ENCODE peak calls at places on chromosomes 13 and 19, in four cellular contexts. A is left lung, B is GM10248, S is psoas muscle. O is an unnamed sample.

GRCh38 chr19:1871630-1872029 is 8.3 kb upstream of the KLF16 start:
- DNase-seq in A (no peak), B (no peak), S (no peak), O (no peak)

GRCh38 chr13:103568314-103568713 is 502.1 kb upstream of the SLC10A2 start:
- DNase-seq in B (no peak), A (no peak), S (no peak), O (no peak)

GRCh38 chr13:33497146-33497845 is 211.7 kb upstream of the STARD13 start:
- DNase-seq in B (no peak), S (no peak), A (no peak), O (no peak)

GRCh38 chr13:110236831-110237261 is 70.1 kb downstream of the COL4A1 start:
- DNase-seq in S (peak), A (no peak), B (no peak), O (no peak)

GRCh38 chr19:36051236-36051635 is 2.8 kb downstream of the THAP8 start:
- DNase-seq in B (no peak), S (no peak), A (no peak), O (no peak)

GRCh38 chr19:4208385-4209094 is 20.8 kb upstream of the EBI3 start:
- DNase-seq in S (no peak), B (peak), A (no peak), O (peak)

GRCh38 chr13:101576452-101576851 is 124.0 kb downstream of the ITGBL1 start:
- DNase-seq in B (no peak), A (no peak), S (no peak), O (no peak)

GRCh38 chr19:488505-489417 is 7.5 kb upstream of the MADCAM1 start:
- DNase-seq in A (peak), B (peak), S (peak), O (peak)

GRCh38 chr13:29909975-29910674 is 59.7 kb upstream of the UBL3 start:
- DNase-seq in B (no peak), A (no peak), S (no peak), O (no peak)

GRCh38 chr19:19120308-19121156 is 17.7 kb downstream of the TMEM161A start:
- DNase-seq in B (peak), A (no peak), S (peak), O (no peak)

GRCh38 chr13:34124912-34125311 is 307.0 kb downstream of the RFC3 start:
- DNase-seq in B (no peak), S (no peak), A (no peak), O (no peak)

GRCh38 chr19:15506074-15506565 is 2.2 kb upstream of the CYP4F22 start:
- DNase-seq in B (no peak), S (no peak), A (no peak), O (no peak)

GRCh38 chr19:15507068-15508034 is 974 bp upstream of the CYP4F22 start:
- DNase-seq in A (no peak), S (no peak), B (no peak), O (no peak)

GRCh38 chr19:15516363-15516762 is 8.0 kb downstream of the CYP4F22 start:
- DNase-seq in A (no peak), S (no peak), B (no peak), O (no peak)

GRCh38 chr19:15508035-15508710 is at the start of gene CYP4F22:
- DNase-seq in A (no peak), B (no peak), S (no peak), O (no peak)

DNA sequence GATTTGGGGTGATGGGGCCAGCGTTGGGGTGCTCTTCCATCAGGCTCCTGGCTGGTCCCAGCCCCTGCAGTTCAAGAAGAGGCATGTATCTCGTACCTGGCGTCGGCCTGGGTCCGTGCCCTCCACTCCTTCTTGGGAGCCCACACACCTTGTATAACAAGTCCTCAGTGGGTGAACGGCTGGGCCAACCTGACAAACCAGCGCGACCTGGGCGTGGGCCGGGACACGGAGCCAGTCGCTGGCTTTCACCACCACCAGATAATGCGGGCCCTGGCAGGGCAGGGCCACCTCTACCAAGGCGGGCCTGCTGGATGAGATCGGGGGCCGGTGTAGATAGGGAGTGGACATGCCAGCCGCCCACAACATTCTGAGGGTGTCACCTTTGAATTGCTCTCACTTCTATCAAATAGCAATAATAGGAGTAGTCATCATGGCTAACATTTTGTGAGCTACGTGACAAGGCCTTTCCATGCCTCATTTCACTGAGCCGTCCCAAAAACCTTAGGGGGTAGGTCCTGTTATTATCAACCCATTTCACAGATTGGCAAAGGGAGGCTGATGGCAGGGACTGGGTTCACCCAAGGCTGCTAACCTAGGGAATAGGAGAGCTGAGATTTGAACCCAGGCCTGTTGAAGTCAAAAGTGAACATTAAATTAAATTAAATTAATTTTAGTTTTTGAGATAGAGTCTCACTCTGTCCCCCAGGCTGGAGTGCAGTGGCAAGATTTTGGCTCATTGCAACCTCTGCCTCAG is 3.5 kb downstream of the CYP4F22 start:
- DNase-seq in B (no peak), A (no peak), S (no peak), O (no peak)
- TF ChIP-seq CTCF in B (no peak), A (no peak), S (no peak), O (no peak)

GRCh38 chr19:30215248-30215647 is 156.9 kb upstream of the ZNF536 start:
- DNase-seq in S (no peak), B (no peak), A (no peak), O (no peak)
- TF ChIP-seq CTCF in S (no peak), B (no peak), A (no peak), O (no peak)

GRCh38 chr19:46714523-46715106 is 2.3 kb downstream of the PRKD2 start:
- DNase-seq in B (peak), A (peak), S (no peak), O (peak)

GRCh38 chr19:46717034-46717715 is at the start of gene PRKD2:
- DNase-seq in B (peak), S (peak), A (peak), O (peak)

GRCh38 chr19:46715620-46716012 is 1.3 kb downstream of the PRKD2 start:
- DNase-seq in S (no peak), A (no peak), B (no peak), O (no peak)

GRCh38 chr19:46716672-46717033 is 261 bp downstream of the PRKD2 start:
- DNase-seq in A (no peak), B (no peak), S (no peak), O (no peak)

GRCh38 chr19:46716013-46716671 is 772 bp downstream of the PRKD2 start:
- DNase-seq in S (no peak), B (no peak), A (no peak), O (no peak)
- TF ChIP-seq CTCF in S (no peak), B (no peak), A (no peak), O (no peak)

DNA sequence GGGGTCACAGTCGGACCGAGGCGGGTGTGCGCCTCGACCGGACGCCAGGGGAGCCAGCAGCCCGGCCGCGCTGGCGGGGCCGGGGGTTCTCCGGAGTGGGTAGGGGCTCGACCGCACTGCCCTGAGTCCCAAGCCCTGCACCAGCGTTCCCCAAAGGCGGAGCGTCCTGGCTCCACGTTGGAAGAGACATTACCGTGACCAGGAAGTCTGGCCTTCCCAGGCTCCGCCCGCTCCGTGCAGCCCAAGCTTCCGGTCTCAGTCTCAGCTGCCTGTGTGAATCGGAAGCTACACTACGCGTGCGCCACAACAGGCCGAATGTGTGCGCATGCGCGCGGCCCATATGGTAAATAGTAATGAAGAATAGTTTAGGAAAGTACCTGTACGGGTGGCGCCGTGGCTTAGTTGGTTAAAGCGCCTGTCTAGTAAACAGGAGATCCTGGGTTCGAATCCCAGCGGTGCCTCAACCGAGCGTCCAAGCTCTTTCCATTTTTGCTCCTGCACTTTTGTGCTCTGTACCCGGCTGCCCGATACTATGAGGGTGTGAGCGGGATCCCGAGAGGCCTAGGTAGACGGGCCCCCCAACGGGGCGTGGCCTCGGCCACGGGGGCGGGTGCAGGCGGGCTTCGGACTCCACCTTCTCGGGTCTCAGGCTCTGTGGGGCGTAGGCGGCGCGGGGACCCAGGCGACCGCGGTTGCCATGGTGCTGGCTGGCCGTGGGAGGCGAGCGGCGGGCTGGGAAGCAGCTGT is 17.3 kb upstream of the LRP3 start:
- DNase-seq in A (peak), B (peak), S (peak), O (peak)
- TF ChIP-seq CTCF in A (no peak), B (no peak), S (peak), O (no peak)

GRCh38 chr13:98394820-98395510 is 181.9 kb downstream of the STK24 start:
- DNase-seq in S (no peak), B (no peak), A (no peak), O (no peak)

GRCh38 chr13:98397861-98398260 is 179.0 kb downstream of the STK24 start:
- DNase-seq in B (no peak), S (no peak), A (no peak), O (no peak)

GRCh38 chr13:98399756-98400155 is 177.2 kb downstream of the STK24 start:
- DNase-seq in B (no peak), S (no peak), A (no peak), O (no peak)

GRCh38 chr13:98396071-98396710 is 180.7 kb downstream of the STK24 start:
- DNase-seq in A (no peak), B (no peak), S (no peak), O (no peak)

DNA sequence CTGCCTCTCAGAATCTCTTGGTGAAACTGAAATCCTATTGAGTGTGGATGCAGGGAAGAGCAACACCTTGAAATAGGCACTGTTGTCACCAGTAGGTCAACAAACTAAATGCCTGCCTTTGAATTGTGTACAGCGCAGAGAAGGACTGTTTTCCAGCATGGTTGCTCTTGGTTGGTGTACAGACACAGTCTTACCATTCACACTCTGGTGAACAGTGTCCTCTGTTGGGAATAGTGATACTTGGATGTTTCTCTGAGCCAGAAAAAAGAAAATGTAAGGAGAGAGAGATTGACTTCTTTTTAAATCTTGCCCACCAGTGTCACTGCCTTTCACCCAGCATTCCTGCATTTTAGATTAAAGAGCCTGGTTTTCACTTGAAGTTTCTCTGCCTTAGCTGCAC is 179.7 kb downstream of the STK24 start:
- DNase-seq in A (no peak), B (no peak), S (no peak), O (no peak)
- TF ChIP-seq CTCF in A (no peak), B (no peak), S (peak), O (no peak)

GRCh38 chr13:67632590-67632989 is 402.5 kb upstream of the PCDH9 start:
- DNase-seq in A (no peak), S (no peak), B (no peak), O (no peak)

GRCh38 chr13:67635754-67636153 is 405.6 kb upstream of the PCDH9 start:
- DNase-seq in A (no peak), S (no peak), B (no peak), O (no peak)

DNA sequence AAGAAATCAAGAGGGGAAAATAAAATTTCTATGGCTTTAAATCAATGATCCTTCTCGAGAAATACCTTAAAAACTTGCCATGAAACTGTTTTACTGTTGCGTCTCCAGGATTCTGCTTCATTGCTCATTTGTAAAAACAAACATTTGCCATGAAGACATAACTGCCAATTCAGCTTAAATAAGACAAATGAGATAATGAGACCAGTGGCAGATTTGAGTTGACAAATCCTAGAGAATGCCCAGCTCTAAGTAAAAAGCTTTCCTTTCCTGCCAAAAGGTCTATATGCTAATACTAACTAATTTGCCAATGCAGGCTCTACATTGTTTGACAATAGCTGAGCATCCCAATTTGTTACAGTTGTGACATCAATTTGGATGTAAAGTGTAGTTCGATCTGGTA is 400.5 kb upstream of the PCDH9 start:
- DNase-seq in B (no peak), S (no peak), A (no peak), O (no peak)
- TF ChIP-seq CTCF in B (no peak), S (no peak), A (no peak), O (no peak)